ENCODE peak calls at places on chromosomes 16 and 17, in ten cellular contexts. One of them, this sample, is unnamed.

GRCh38 chr16:68737730-68738590 is 868 bp downstream of the CDH1 start:
- DNase-seq in heart left ventricle: no peak
- DNase-seq in IMR-90: no peak
- DNase-seq in AG04449: no peak
- DNase-seq in stomach: peak
- DNase-seq in MM.1S: no peak
- DNase-seq in Peyer's patch: peak
- DNase-seq in breast epithelium: peak
- DNase-seq in WERI-Rb-1: no peak
- DNase-seq in cardiac muscle cell: peak
- DNase-seq in this sample: no peak

GRCh38 chr16:87636741-87637140 is 34.4 kb downstream of the JPH3 start:
- DNase-seq in Peyer's patch: no peak
- DNase-seq in MM.1S: no peak
- DNase-seq in WERI-Rb-1: no peak
- DNase-seq in AG04449: no peak
- DNase-seq in stomach: no peak
- DNase-seq in heart left ventricle: no peak
- DNase-seq in breast epithelium: no peak
- DNase-seq in cardiac muscle cell: no peak
- DNase-seq in IMR-90: no peak
- DNase-seq in this sample: no peak

GRCh38 chr17:57461082-57461481 is 204.8 kb downstream of the MSI2 start:
- DNase-seq in IMR-90: peak
- DNase-seq in stomach: no peak
- DNase-seq in breast epithelium: no peak
- DNase-seq in WERI-Rb-1: no peak
- DNase-seq in Peyer's patch: no peak
- DNase-seq in heart left ventricle: no peak
- DNase-seq in cardiac muscle cell: no peak
- DNase-seq in AG04449: no peak
- DNase-seq in MM.1S: no peak
- DNase-seq in this sample: no peak

GRCh38 chr17:50550661-50551432 is 3.9 kb downstream of the SPATA20 start:
- DNase-seq in AG04449: peak
- DNase-seq in IMR-90: peak
- DNase-seq in cardiac muscle cell: peak
- DNase-seq in heart left ventricle: peak
- DNase-seq in stomach: peak
- DNase-seq in WERI-Rb-1: peak
- DNase-seq in Peyer's patch: peak
- DNase-seq in breast epithelium: peak
- DNase-seq in MM.1S: no peak
- DNase-seq in this sample: peak

GRCh38 chr16:54159490-54160080 is 127.0 kb downstream of the IRX3 start:
- DNase-seq in cardiac muscle cell: no peak
- DNase-seq in breast epithelium: no peak
- DNase-seq in IMR-90: no peak
- DNase-seq in AG04449: no peak
- DNase-seq in heart left ventricle: no peak
- DNase-seq in MM.1S: no peak
- DNase-seq in WERI-Rb-1: no peak
- DNase-seq in Peyer's patch: no peak
- DNase-seq in stomach: no peak
- DNase-seq in this sample: no peak

GRCh38 chr16:19294156-19294649 is 8.7 kb downstream of the CLEC19A start:
- DNase-seq in WERI-Rb-1: no peak
- DNase-seq in heart left ventricle: peak
- DNase-seq in cardiac muscle cell: no peak
- DNase-seq in MM.1S: peak
- DNase-seq in AG04449: no peak
- DNase-seq in stomach: no peak
- DNase-seq in Peyer's patch: peak
- DNase-seq in breast epithelium: peak
- DNase-seq in IMR-90: no peak
- DNase-seq in this sample: no peak

GRCh38 chr17:55564077-55564476 is 52.8 kb upstream of the SMIM36 start:
- DNase-seq in heart left ventricle: no peak
- DNase-seq in IMR-90: no peak
- DNase-seq in AG04449: no peak
- DNase-seq in breast epithelium: no peak
- DNase-seq in Peyer's patch: no peak
- DNase-seq in WERI-Rb-1: no peak
- DNase-seq in cardiac muscle cell: no peak
- DNase-seq in MM.1S: no peak
- DNase-seq in stomach: no peak
- DNase-seq in this sample: no peak

GRCh38 chr16:11682655-11683096 is 14.4 kb downstream of the SNN start:
- DNase-seq in Peyer's patch: no peak
- DNase-seq in cardiac muscle cell: no peak
- DNase-seq in MM.1S: peak
- DNase-seq in heart left ventricle: no peak
- DNase-seq in WERI-Rb-1: no peak
- DNase-seq in breast epithelium: no peak
- DNase-seq in AG04449: peak
- DNase-seq in IMR-90: peak
- DNase-seq in stomach: no peak
- DNase-seq in this sample: peak

GRCh38 chr16:3065742-3066439 is 451 bp downstream of the IL32 start:
- DNase-seq in MM.1S: no peak
- DNase-seq in WERI-Rb-1: no peak
- DNase-seq in heart left ventricle: no peak
- DNase-seq in AG04449: no peak
- DNase-seq in stomach: no peak
- DNase-seq in IMR-90: no peak
- DNase-seq in breast epithelium: no peak
- DNase-seq in cardiac muscle cell: no peak
- DNase-seq in Peyer's patch: no peak
- DNase-seq in this sample: no peak

GRCh38 chr16:70770968-70771552 is 29.9 kb downstream of the VAC14 start:
- DNase-seq in WERI-Rb-1: peak
- DNase-seq in MM.1S: no peak
- DNase-seq in IMR-90: peak
- DNase-seq in stomach: peak
- DNase-seq in breast epithelium: peak
- DNase-seq in heart left ventricle: no peak
- DNase-seq in Peyer's patch: peak
- DNase-seq in AG04449: no peak
- DNase-seq in cardiac muscle cell: peak
- DNase-seq in this sample: peak

GRCh38 chr16:51982715-51983680 is 563.9 kb downstream of the TOX3 start:
- DNase-seq in WERI-Rb-1: peak
- DNase-seq in Peyer's patch: peak
- DNase-seq in IMR-90: peak
- DNase-seq in breast epithelium: no peak
- DNase-seq in heart left ventricle: no peak
- DNase-seq in stomach: peak
- DNase-seq in AG04449: peak
- DNase-seq in cardiac muscle cell: peak
- DNase-seq in MM.1S: peak
- DNase-seq in this sample: peak
- TF ChIP-seq CTCF in WERI-Rb-1: peak
- TF ChIP-seq CTCF in Peyer's patch: peak
- TF ChIP-seq CTCF in IMR-90: peak
- TF ChIP-seq CTCF in breast epithelium: peak
- TF ChIP-seq CTCF in heart left ventricle: peak
- TF ChIP-seq CTCF in stomach: peak
- TF ChIP-seq CTCF in AG04449: peak
- TF ChIP-seq CTCF in cardiac muscle cell: peak
- TF ChIP-seq CTCF in MM.1S: peak
- TF ChIP-seq CTCF in this sample: peak

DNA sequence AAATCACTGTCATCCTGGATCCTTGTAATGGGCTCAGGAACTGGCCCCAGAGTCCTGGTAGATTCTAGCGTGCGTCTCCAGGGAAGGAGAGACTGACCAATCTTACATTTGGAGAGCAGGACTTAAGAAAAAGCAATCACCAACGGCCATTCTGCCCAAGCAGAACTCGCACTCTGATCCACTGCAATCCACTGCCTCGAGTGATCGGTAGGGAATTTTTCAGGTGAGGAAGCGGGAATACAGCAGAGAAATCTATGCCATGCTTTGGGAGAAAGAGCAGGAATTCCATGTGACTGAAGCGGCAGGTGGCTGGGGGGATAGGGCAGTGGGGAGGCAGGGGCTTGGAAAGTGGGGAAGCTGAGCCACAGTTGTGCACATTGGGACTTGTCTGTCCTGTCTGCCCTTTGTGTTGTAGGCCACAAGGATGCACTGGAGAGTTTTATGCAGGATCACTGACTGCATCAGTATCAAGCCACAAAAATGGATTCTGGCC is 143.9 kb upstream of the HS3ST2 start:
- DNase-seq in cardiac muscle cell: no peak
- DNase-seq in breast epithelium: no peak
- DNase-seq in IMR-90: no peak
- DNase-seq in AG04449: no peak
- DNase-seq in heart left ventricle: no peak
- DNase-seq in MM.1S: no peak
- DNase-seq in WERI-Rb-1: no peak
- DNase-seq in stomach: no peak
- DNase-seq in Peyer's patch: no peak
- DNase-seq in this sample: no peak
- H3K4me3 ChIP-seq in cardiac muscle cell: no peak
- H3K4me3 ChIP-seq in breast epithelium: no peak
- H3K4me3 ChIP-seq in IMR-90: no peak
- H3K4me3 ChIP-seq in AG04449: no peak
- H3K4me3 ChIP-seq in heart left ventricle: no peak
- H3K4me3 ChIP-seq in MM.1S: no peak
- H3K4me3 ChIP-seq in WERI-Rb-1: no peak
- H3K4me3 ChIP-seq in stomach: no peak
- H3K4me3 ChIP-seq in Peyer's patch: no peak
- H3K4me3 ChIP-seq in this sample: no peak

GRCh38 chr17:78347453-78347852 is 12.4 kb downstream of the SOCS3 start:
- DNase-seq in heart left ventricle: no peak
- DNase-seq in cardiac muscle cell: no peak
- DNase-seq in Peyer's patch: no peak
- DNase-seq in MM.1S: no peak
- DNase-seq in WERI-Rb-1: no peak
- DNase-seq in IMR-90: no peak
- DNase-seq in stomach: no peak
- DNase-seq in AG04449: no peak
- DNase-seq in breast epithelium: no peak
- DNase-seq in this sample: no peak

GRCh38 chr17:78348055-78348745 is 11.7 kb downstream of the SOCS3 start:
- DNase-seq in MM.1S: no peak
- DNase-seq in IMR-90: no peak
- DNase-seq in heart left ventricle: no peak
- DNase-seq in breast epithelium: no peak
- DNase-seq in AG04449: no peak
- DNase-seq in cardiac muscle cell: no peak
- DNase-seq in WERI-Rb-1: no peak
- DNase-seq in stomach: no peak
- DNase-seq in Peyer's patch: no peak
- DNase-seq in this sample: no peak

GRCh38 chr17:78346605-78347250 is 13.1 kb downstream of the SOCS3 start:
- DNase-seq in Peyer's patch: no peak
- DNase-seq in cardiac muscle cell: no peak
- DNase-seq in stomach: no peak
- DNase-seq in heart left ventricle: no peak
- DNase-seq in breast epithelium: no peak
- DNase-seq in IMR-90: peak
- DNase-seq in WERI-Rb-1: no peak
- DNase-seq in AG04449: no peak
- DNase-seq in MM.1S: no peak
- DNase-seq in this sample: no peak

GRCh38 chr17:78351449-78352006 is 8.3 kb downstream of the SOCS3 start:
- DNase-seq in IMR-90: peak
- DNase-seq in MM.1S: no peak
- DNase-seq in stomach: peak
- DNase-seq in Peyer's patch: peak
- DNase-seq in cardiac muscle cell: peak
- DNase-seq in AG04449: no peak
- DNase-seq in heart left ventricle: peak
- DNase-seq in breast epithelium: peak
- DNase-seq in WERI-Rb-1: no peak
- DNase-seq in this sample: peak

DNA sequence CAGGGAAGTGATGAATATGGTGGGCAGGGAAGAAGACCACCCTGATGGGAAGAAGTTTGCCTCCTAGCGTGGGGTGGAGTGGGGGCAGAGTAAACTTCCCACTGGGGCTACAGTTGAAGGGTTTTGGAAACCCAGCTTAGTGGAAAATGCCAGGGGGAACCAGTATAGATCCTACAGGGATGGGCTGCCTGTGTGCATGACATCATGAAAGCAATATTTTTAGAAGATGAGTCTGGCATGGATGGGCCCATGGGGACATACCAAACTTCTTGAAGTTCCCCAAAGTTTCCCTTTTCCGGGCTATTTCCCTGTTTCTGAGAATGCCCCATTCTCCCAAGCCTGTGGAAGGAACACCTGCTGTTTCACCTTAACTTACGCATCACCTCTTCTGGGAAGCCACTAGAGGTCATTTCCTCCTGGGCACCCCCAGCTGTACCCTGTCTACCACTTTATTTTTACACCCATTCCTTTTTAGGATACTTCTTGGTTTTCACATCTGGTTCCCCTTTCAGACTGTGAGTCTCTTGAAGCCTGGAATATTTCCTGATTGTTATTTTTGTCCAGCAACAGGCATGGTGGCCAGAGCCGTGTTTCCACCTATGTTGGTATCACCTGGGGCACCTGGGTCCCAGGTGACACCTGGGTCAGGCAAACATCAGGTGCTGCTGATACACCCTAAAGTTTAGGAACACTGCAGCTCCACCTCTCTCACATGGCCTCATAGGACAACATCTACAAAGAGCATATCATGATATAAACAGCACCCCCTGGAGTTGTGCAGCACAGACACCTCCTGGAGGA is 9.8 kb downstream of the SOCS3 start:
- DNase-seq in stomach: no peak
- DNase-seq in breast epithelium: no peak
- DNase-seq in WERI-Rb-1: no peak
- DNase-seq in heart left ventricle: no peak
- DNase-seq in Peyer's patch: no peak
- DNase-seq in cardiac muscle cell: no peak
- DNase-seq in AG04449: no peak
- DNase-seq in IMR-90: no peak
- DNase-seq in MM.1S: no peak
- DNase-seq in this sample: no peak
- TF ChIP-seq CTCF in stomach: no peak
- TF ChIP-seq CTCF in breast epithelium: no peak
- TF ChIP-seq CTCF in WERI-Rb-1: peak
- TF ChIP-seq CTCF in heart left ventricle: no peak
- TF ChIP-seq CTCF in Peyer's patch: no peak
- TF ChIP-seq CTCF in cardiac muscle cell: no peak
- TF ChIP-seq CTCF in AG04449: no peak
- TF ChIP-seq CTCF in IMR-90: no peak
- TF ChIP-seq CTCF in MM.1S: no peak
- TF ChIP-seq CTCF in this sample: no peak

DNA sequence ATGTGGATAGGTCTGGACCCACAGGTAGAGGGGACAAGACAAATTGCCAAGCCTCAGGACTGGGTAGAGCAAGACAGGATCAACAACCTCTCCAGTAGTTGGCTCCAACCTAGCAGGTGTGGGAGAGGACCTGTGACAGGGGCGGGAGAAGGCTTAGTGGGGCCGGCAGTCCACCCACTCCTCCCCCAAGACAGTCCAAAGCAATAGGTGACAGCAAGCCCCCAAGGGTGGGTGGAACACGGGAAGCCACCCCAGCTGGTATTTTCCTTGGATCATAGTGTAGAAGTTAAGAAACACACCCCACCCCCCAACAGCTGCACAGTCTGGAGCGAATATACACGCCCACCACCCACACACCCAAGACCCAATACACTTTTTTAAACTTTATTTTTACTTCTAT is 4.1 kb upstream of the STX4 start:
- DNase-seq in Peyer's patch: no peak
- DNase-seq in AG04449: no peak
- DNase-seq in MM.1S: no peak
- DNase-seq in IMR-90: no peak
- DNase-seq in stomach: no peak
- DNase-seq in breast epithelium: no peak
- DNase-seq in heart left ventricle: no peak
- DNase-seq in cardiac muscle cell: no peak
- DNase-seq in WERI-Rb-1: no peak
- DNase-seq in this sample: no peak
- H3K4me3 ChIP-seq in Peyer's patch: no peak
- H3K4me3 ChIP-seq in AG04449: no peak
- H3K4me3 ChIP-seq in MM.1S: no peak
- H3K4me3 ChIP-seq in IMR-90: no peak
- H3K4me3 ChIP-seq in stomach: no peak
- H3K4me3 ChIP-seq in breast epithelium: no peak
- H3K4me3 ChIP-seq in heart left ventricle: no peak
- H3K4me3 ChIP-seq in cardiac muscle cell: no peak
- H3K4me3 ChIP-seq in WERI-Rb-1: no peak
- H3K4me3 ChIP-seq in this sample: no peak

This sample was measured in astrocyte of the spinal cord.